ENCODE peak calls at places on chromosomes 7 and 10, in ten cellular contexts. One of them, this sample, is unnamed.

GRCh38 chr7:41292457-41292856 is 410.4 kb downstream of the INHBA start:
- DNase-seq in hippocampal formation: no peak
- DNase-seq in endothelial cell of umbilical vein: no peak
- DNase-seq in esophagus squamous epithelium: no peak
- DNase-seq in RPMI7951: peak
- DNase-seq in naive thymus-derived CD8-positive, alpha-beta T cell: no peak
- DNase-seq in aorta: no peak
- DNase-seq in NCI-H2029: no peak
- DNase-seq in KBM-7: no peak
- DNase-seq in tibial nerve: no peak
- DNase-seq in this sample: peak

GRCh38 chr7:55152490-55152889 is 133.7 kb downstream of the EGFR start:
- DNase-seq in KBM-7: no peak
- DNase-seq in hippocampal formation: no peak
- DNase-seq in tibial nerve: no peak
- DNase-seq in aorta: no peak
- DNase-seq in naive thymus-derived CD8-positive, alpha-beta T cell: no peak
- DNase-seq in endothelial cell of umbilical vein: no peak
- DNase-seq in NCI-H2029: no peak
- DNase-seq in esophagus squamous epithelium: no peak
- DNase-seq in RPMI7951: no peak
- DNase-seq in this sample: no peak

GRCh38 chr10:35130588-35131146 is 4.0 kb downstream of the CREM start:
- DNase-seq in naive thymus-derived CD8-positive, alpha-beta T cell: no peak
- DNase-seq in NCI-H2029: no peak
- DNase-seq in tibial nerve: no peak
- DNase-seq in hippocampal formation: no peak
- DNase-seq in KBM-7: no peak
- DNase-seq in esophagus squamous epithelium: no peak
- DNase-seq in RPMI7951: no peak
- DNase-seq in aorta: no peak
- DNase-seq in endothelial cell of umbilical vein: no peak
- DNase-seq in this sample: no peak

GRCh38 chr7:42192072-42192471 is 44.9 kb downstream of the GLI3 start:
- DNase-seq in naive thymus-derived CD8-positive, alpha-beta T cell: no peak
- DNase-seq in RPMI7951: no peak
- DNase-seq in aorta: no peak
- DNase-seq in KBM-7: no peak
- DNase-seq in hippocampal formation: no peak
- DNase-seq in endothelial cell of umbilical vein: no peak
- DNase-seq in esophagus squamous epithelium: no peak
- DNase-seq in tibial nerve: no peak
- DNase-seq in NCI-H2029: no peak
- DNase-seq in this sample: no peak

GRCh38 chr10:42975558-42976352 is 101.1 kb upstream of the RET start:
- DNase-seq in RPMI7951: no peak
- DNase-seq in NCI-H2029: no peak
- DNase-seq in KBM-7: no peak
- DNase-seq in esophagus squamous epithelium: no peak
- DNase-seq in aorta: no peak
- DNase-seq in hippocampal formation: no peak
- DNase-seq in tibial nerve: peak
- DNase-seq in endothelial cell of umbilical vein: no peak
- DNase-seq in naive thymus-derived CD8-positive, alpha-beta T cell: no peak
- DNase-seq in this sample: peak

GRCh38 chr7:39624202-39624807 is 933 bp downstream of the RALA start:
- DNase-seq in RPMI7951: peak
- DNase-seq in NCI-H2029: no peak
- DNase-seq in aorta: no peak
- DNase-seq in KBM-7: peak
- DNase-seq in tibial nerve: no peak
- DNase-seq in naive thymus-derived CD8-positive, alpha-beta T cell: peak
- DNase-seq in endothelial cell of umbilical vein: peak
- DNase-seq in esophagus squamous epithelium: no peak
- DNase-seq in hippocampal formation: no peak
- DNase-seq in this sample: peak

GRCh38 chr10:17216217-17216900 is 11.7 kb upstream of the VIM start:
- DNase-seq in endothelial cell of umbilical vein: peak
- DNase-seq in RPMI7951: peak
- DNase-seq in NCI-H2029: no peak
- DNase-seq in naive thymus-derived CD8-positive, alpha-beta T cell: no peak
- DNase-seq in hippocampal formation: no peak
- DNase-seq in KBM-7: peak
- DNase-seq in esophagus squamous epithelium: no peak
- DNase-seq in tibial nerve: no peak
- DNase-seq in aorta: no peak
- DNase-seq in this sample: peak

GRCh38 chr10:78738861-78739260 is 329.9 kb upstream of the ZMIZ1 start:
- DNase-seq in endothelial cell of umbilical vein: no peak
- DNase-seq in aorta: no peak
- DNase-seq in NCI-H2029: no peak
- DNase-seq in naive thymus-derived CD8-positive, alpha-beta T cell: no peak
- DNase-seq in hippocampal formation: no peak
- DNase-seq in RPMI7951: no peak
- DNase-seq in esophagus squamous epithelium: no peak
- DNase-seq in tibial nerve: no peak
- DNase-seq in KBM-7: no peak
- DNase-seq in this sample: no peak

This sample was measured in dermis blood vessel endothelial cell.